ENCODE peak calls at places on chromosome 6, in five cellular contexts. U is transverse colon, Q is iPS-NIHi11, O is stromal cell of bone marrow, N is cardiac fibroblast. Z is an unnamed sample.

GRCh38 chr6:3500262-3501001 is 43.6 kb upstream of the SLC22A23 start:
- DNase-seq in U (no peak), Q (no peak), O (no peak), N (peak), Z (no peak)

GRCh38 chr6:139882977-139883728 is 508.7 kb upstream of the CITED2 start:
- DNase-seq in U (no peak), Q (no peak), O (no peak), N (peak), Z (no peak)

GRCh38 chr6:13729891-13730290 is 18.3 kb upstream of the RANBP9 start:
- DNase-seq in U (no peak), Q (no peak), O (no peak), N (peak), Z (no peak)

GRCh38 chr6:155234687-155235543 is 28.9 kb upstream of the CLDN20 start:
- DNase-seq in U (no peak), Q (no peak), O (no peak), N (no peak), Z (no peak)

GRCh38 chr6:166351715-166352285 is 9.5 kb upstream of the SFT2D1 start:
- DNase-seq in U (peak), Q (peak), O (no peak), N (no peak), Z (no peak)

GRCh38 chr6:22334778-22335177 is 37.9 kb upstream of the PRL start:
- DNase-seq in U (no peak), Q (no peak), O (no peak), N (no peak), Z (no peak)

GRCh38 chr6:33983109-33983475 is 162.8 kb downstream of the GRM4 start:
- DNase-seq in U (peak), Q (peak), O (no peak), N (peak), Z (peak)

GRCh38 chr6:2999005-2999620 is 581 bp upstream of the NQO2 start:
- DNase-seq in U (peak), Q (no peak), O (peak), N (peak), Z (peak)

GRCh38 chr6:4936681-4937041 is 67.2 kb downstream of the RPP40 start:
- DNase-seq in U (no peak), Q (no peak), O (peak), N (peak), Z (no peak)

GRCh38 chr6:79526897-79527296 is 10.3 kb downstream of the LCA5 start:
- DNase-seq in U (no peak), Q (no peak), O (no peak), N (no peak), Z (no peak)

GRCh38 chr6:106799008-106799952 is 169.9 kb downstream of the QRSL1 start:
- DNase-seq in U (no peak), Q (no peak), O (peak), N (peak), Z (no peak)

GRCh38 chr6:147009358-147009757 is 194.9 kb upstream of the STXBP5 start:
- DNase-seq in U (no peak), Q (no peak), O (no peak), N (no peak), Z (no peak)

GRCh38 chr6:44078795-44079671 is 48.2 kb downstream of the MRPL14 start:
- DNase-seq in U (peak), Q (peak), O (peak), N (peak), Z (peak)

GRCh38 chr6:100464910-100465700 is at the start of gene SIM1:
- DNase-seq in U (peak), Q (peak), O (peak), N (peak), Z (no peak)

GRCh38 chr6:108526739-108527174 is 34.0 kb upstream of the FOXO3 start:
- DNase-seq in U (no peak), Q (peak), O (peak), N (peak), Z (no peak)

GRCh38 chr6:155050311-155050710 is 55.2 kb downstream of the TIAM2 start:
- DNase-seq in U (no peak), Q (no peak), O (no peak), N (peak), Z (no peak)

GRCh38 chr6:99485395-99485773 is 29.8 kb downstream of the USP45 start:
- DNase-seq in U (no peak), Q (no peak), O (no peak), N (no peak), Z (no peak)

GRCh38 chr6:148998704-148999103 is 251.9 kb downstream of the UST start:
- DNase-seq in U (no peak), Q (no peak), O (no peak), N (no peak), Z (no peak)

GRCh38 chr6:49326337-49326736 is 136.7 kb downstream of the MMUT start:
- DNase-seq in U (no peak), Q (no peak), O (peak), N (peak), Z (no peak)

GRCh38 chr6:7145269-7146078 is 37.7 kb downstream of the RREB1 start:
- DNase-seq in U (peak), Q (no peak), O (no peak), N (no peak), Z (no peak)

GRCh38 chr6:21845018-21845417 is 251.5 kb downstream of the SOX4 start:
- DNase-seq in U (no peak), Q (no peak), O (no peak), N (peak), Z (no peak)

GRCh38 chr6:32195902-32196681 is 3.6 kb upstream of the GPSM3 start:
- DNase-seq in U (peak), Q (peak), O (peak), N (peak), Z (peak)

GRCh38 chr6:50966532-50966931 is 147.9 kb downstream of the TFAP2B start:
- DNase-seq in U (no peak), Q (no peak), O (no peak), N (no peak), Z (no peak)

GRCh38 chr6:93678841-93679454 is 259.6 kb upstream of the EPHA7 start:
- DNase-seq in U (no peak), Q (no peak), O (no peak), N (peak), Z (no peak)

GRCh38 chr6:144007779-144008500 is at the start of gene PLAGL1:
- DNase-seq in U (peak), Q (peak), O (peak), N (peak), Z (peak)

GRCh38 chr6:137570307-137570832 is 76.2 kb upstream of the OLIG3 start:
- DNase-seq in U (no peak), Q (no peak), O (no peak), N (no peak), Z (no peak)

GRCh38 chr6:4613795-4614194 is 162.4 kb upstream of the CDYL start:
- DNase-seq in U (no peak), Q (no peak), O (no peak), N (no peak), Z (no peak)

GRCh38 chr6:88858455-88858854 is 105.0 kb downstream of the RNGTT start:
- DNase-seq in U (no peak), Q (no peak), O (no peak), N (no peak), Z (no peak)

GRCh38 chr6:68008445-68008844 is 626.6 kb upstream of the ADGRB3 start:
- DNase-seq in U (no peak), Q (no peak), O (no peak), N (peak), Z (no peak)

GRCh38 chr6:116012471-116012949 is 48.2 kb downstream of the FRK start:
- DNase-seq in U (no peak), Q (no peak), O (no peak), N (no peak), Z (no peak)

GRCh38 chr6:32369678-32370077 is 2.0 kb downstream of the TSBP1 start:
- DNase-seq in U (no peak), Q (no peak), O (peak), N (peak), Z (no peak)

GRCh38 chr6:12170351-12171079 is 119.6 kb upstream of the EDN1 start:
- DNase-seq in U (no peak), Q (no peak), O (no peak), N (no peak), Z (no peak)

GRCh38 chr6:167930300-167930699 is 67.2 kb upstream of the KIF25 start:
- DNase-seq in U (no peak), Q (no peak), O (peak), N (peak), Z (no peak)